ENCODE peak calls at places on chromosome 18, in nine cellular contexts. W is HepG2, J is neuronal stem cell, M is PC-3, I is IMR-90, T is SK-N-SH, U is fibroblast of lung, V is Karpas-422, G is mammary epithelial cell. R is an unnamed sample.

GRCh38 chr18:65852273-65852672 is 101.5 kb downstream of the CDH7 start:
- DNase-seq in W (no peak), J (no peak), M (no peak), I (no peak), T (no peak), U (no peak), V (no peak), G (no peak), R (no peak)

GRCh38 chr18:2627821-2628276 is 27.7 kb upstream of the SMCHD1 start:
- DNase-seq in W (peak; percentile 15), J (no peak), M (peak; percentile 53), I (peak; percentile 41), T (no peak), U (no peak), V (no peak), G (peak; percentile 79), R (no peak)

GRCh38 chr18:59729781-59730180 is 32.6 kb upstream of the CCBE1 start:
- DNase-seq in W (no peak), J (no peak), M (peak; percentile 98), I (no peak), T (no peak), U (no peak), V (no peak), G (peak; percentile 38), R (no peak)

GRCh38 chr18:34002130-34002529 is 222.6 kb downstream of the NOL4 start:
- DNase-seq in W (no peak), J (no peak), M (no peak), I (no peak), T (no peak), U (no peak), V (peak; percentile 46), G (no peak), R (no peak)

GRCh38 chr18:70322928-70323327 is 34.1 kb downstream of the SOCS6 start:
- DNase-seq in W (peak; percentile 54), J (no peak), M (peak; percentile 31), I (peak; percentile 65), T (no peak), U (peak; percentile 74), V (no peak), G (peak; percentile 26), R (peak; percentile 31)

GRCh38 chr18:60053747-60054304 is 154.0 kb downstream of the PMAIP1 start:
- DNase-seq in W (peak; percentile 60), J (no peak), M (peak; percentile 100), I (peak; percentile 98), T (no peak), U (peak; percentile 88), V (no peak), G (peak; percentile 100), R (peak; percentile 11)

GRCh38 chr18:44733069-44733753 is 52.5 kb downstream of the SETBP1 start:
- DNase-seq in W (no peak), J (no peak), M (peak; percentile 76), I (peak; percentile 86), T (no peak), U (peak; percentile 78), V (no peak), G (peak; percentile 93), R (no peak)

GRCh38 chr18:52715421-52715820 is 375.4 kb downstream of the DCC start:
- DNase-seq in W (no peak), J (no peak), M (no peak), I (no peak), T (no peak), U (no peak), V (no peak), G (no peak), R (no peak)

GRCh38 chr18:77096936-77097886 is 35.4 kb downstream of the MBP start:
- DNase-seq in W (no peak), J (no peak), M (no peak), I (no peak), T (no peak), U (no peak), V (no peak), G (no peak), R (no peak)

GRCh38 chr18:35407871-35408481 is 30.8 kb upstream of the ZNF396 start:
- DNase-seq in W (peak; percentile 69), J (peak; percentile 56), M (peak; percentile 64), I (peak; percentile 69), T (peak; percentile 62), U (peak; percentile 81), V (peak; percentile 94), G (peak; percentile 66), R (peak; percentile 80)

GRCh38 chr18:51711298-51711889 is 513.9 kb upstream of the MEX3C start:
- DNase-seq in W (no peak), J (no peak), M (no peak), I (no peak), T (no peak), U (no peak), V (no peak), G (no peak), R (no peak)

GRCh38 chr18:59874166-59874565 is 25.6 kb upstream of the PMAIP1 start:
- DNase-seq in W (peak; percentile 13), J (no peak), M (peak; percentile 74), I (peak; percentile 96), T (no peak), U (peak; percentile 92), V (no peak), G (peak; percentile 61), R (no peak)

GRCh38 chr18:79400591-79401381 is 5.1 kb downstream of the NFATC1 start:
- DNase-seq in W (no peak), J (no peak), M (no peak), I (no peak), T (no peak), U (no peak), V (peak; percentile 81), G (no peak), R (peak; percentile 42)

GRCh38 chr18:74040008-74040407 is 107.6 kb downstream of the FBXO15 start:
- DNase-seq in W (no peak), J (no peak), M (no peak), I (no peak), T (no peak), U (no peak), V (no peak), G (no peak), R (no peak)

GRCh38 chr18:36593001-36593400 is 235.8 kb downstream of the TPGS2 start:
- DNase-seq in W (no peak), J (no peak), M (no peak), I (peak; percentile 15), T (no peak), U (no peak), V (no peak), G (peak; percentile 78), R (no peak)

GRCh38 chr18:37537868-37538525 is 27.6 kb downstream of the CELF4 start:
- DNase-seq in W (peak; percentile 22), J (peak; percentile 68), M (peak; percentile 41), I (peak; percentile 44), T (peak; percentile 91), U (peak; percentile 47), V (peak; percentile 80), G (peak; percentile 37), R (peak; percentile 86)

GRCh38 chr18:35611518-35611917 is 30.0 kb downstream of the GALNT1 start:
- DNase-seq in W (no peak), J (no peak), M (no peak), I (no peak), T (peak; percentile 25), U (no peak), V (no peak), G (no peak), R (no peak)

GRCh38 chr18:11981383-11981632 is at the start of gene IMPA2:
- DNase-seq in W (no peak), J (no peak), M (no peak), I (no peak), T (no peak), U (no peak), V (no peak), G (no peak), R (no peak)
- H3K4me1 ChIP-seq in W (peaks cover 59% of the 10 kb centered on the region), J (peaks cover 5% of the 10 kb centered on the region), M (peaks cover 33% of the 10 kb centered on the region), I (peaks cover 7% of the 10 kb centered on the region), T (no peaks in the 10 kb centered on the region), U (no peaks in the 10 kb centered on the region), V (peaks cover 19% of the 10 kb centered on the region), G (peaks cover 11% of the 10 kb centered on the region), R (peaks cover 29% of the 10 kb centered on the region)

DNA sequence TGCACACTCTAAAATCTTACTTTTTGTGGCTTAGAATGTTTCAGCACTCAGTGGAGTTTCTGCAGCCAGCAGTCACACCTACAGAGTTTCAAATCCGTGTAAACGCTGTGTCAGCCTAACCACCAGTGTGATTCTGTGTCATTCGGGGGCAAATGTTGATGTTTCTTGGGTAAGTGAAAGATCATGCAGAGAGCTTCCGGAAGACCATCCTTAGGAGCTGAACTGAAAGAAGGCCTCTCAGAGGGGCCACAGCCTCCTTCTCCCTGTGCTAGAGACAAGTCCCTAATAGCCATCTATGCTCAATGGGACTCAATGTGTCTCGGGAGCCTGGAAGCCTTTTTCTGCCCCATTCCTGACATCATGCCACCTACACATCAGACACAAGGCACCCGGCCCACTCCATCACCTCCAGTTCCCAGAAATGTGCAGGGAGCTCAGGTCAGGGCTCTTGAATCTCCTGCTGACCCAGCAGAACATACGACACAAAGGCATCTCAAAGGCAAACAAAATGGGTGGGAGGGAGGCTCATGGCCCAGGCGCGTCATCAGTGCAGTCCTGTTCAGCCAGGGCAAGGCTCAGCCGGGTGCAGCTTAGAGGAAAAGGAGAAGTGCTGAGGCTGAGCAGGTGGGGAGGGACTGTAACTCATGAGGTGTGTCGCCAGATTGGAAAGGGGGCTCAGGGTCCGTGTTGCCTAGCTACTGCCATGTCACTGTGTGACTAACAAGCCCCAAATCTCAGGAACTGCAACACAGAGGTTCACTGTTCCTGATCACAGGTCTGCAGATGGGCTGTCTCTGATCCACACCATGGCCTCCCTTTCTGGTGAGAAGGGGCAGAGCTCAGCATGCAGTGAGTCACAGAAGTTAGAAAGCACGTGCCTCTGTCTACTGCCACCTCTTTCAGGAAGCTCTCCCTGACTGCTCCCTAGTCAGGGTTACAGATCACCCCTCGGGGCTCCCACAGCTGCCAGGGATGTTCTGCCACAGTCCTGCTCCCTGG is 82.0 kb downstream of the SMAD7 start:
- DNase-seq in W (peak; percentile 69), J (no peak), M (peak; percentile 10), I (peak; percentile 34), T (no peak), U (no peak), V (peak; percentile 69), G (peak; percentile 5), R (no peak)
- H2AFZ ChIP-seq in W (no peak overlapping the region), J (peak overlapping the region; percentile 84), M (no peak overlapping the region), I (peak overlapping the region; percentile 26), T (no peak overlapping the region), U (no peak overlapping the region), V (no peak overlapping the region), G (no peak overlapping the region), R (no peak overlapping the region)

GRCh38 chr18:55306338-55306737 is 281.7 kb downstream of the TCF4 start:
- DNase-seq in W (no peak), J (no peak), M (no peak), I (no peak), T (no peak), U (no peak), V (no peak), G (no peak), R (no peak)
- H3K4me1 ChIP-seq in W (no peaks in the 10 kb centered on the region), J (peaks cover 11% of the 10 kb centered on the region), M (no peaks in the 10 kb centered on the region), I (peaks cover 7% of the 10 kb centered on the region), T (peaks cover 17% of the 10 kb centered on the region), U (no peaks in the 10 kb centered on the region), V (peaks cover 43% of the 10 kb centered on the region), G (no peaks in the 10 kb centered on the region), R (peaks cover 16% of the 10 kb centered on the region)

DNA sequence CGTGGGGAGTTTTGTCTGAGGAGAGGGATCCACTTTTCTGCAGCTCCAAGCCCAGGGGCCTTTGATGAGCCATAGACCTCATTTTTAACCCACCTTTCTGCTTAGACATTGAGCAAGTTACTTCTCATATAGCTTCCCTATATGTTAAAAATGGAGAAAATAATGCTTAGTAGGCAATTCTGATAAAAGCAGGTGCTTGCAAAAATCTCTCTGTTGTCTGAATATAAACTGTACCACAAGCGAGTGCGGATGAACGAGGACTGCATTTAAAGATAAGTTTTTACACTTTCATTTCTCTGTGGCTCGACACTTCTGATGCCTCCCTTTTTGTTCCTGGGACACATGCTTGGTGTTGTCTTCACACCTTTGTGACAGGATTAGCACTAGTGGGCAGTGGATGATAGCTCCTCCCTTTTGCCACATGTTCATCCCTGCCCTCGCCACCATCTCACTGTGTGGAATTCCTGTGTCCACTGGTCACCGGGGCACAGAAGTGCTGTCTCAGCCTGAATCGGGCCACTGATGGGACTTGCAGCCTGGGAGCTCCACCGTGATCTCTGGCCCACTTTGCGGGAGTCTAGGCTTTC is 1.6 kb downstream of the TYMS start:
- DNase-seq in W (no peak), J (no peak), M (no peak), I (no peak), T (no peak), U (no peak), V (no peak), G (no peak), R (no peak)
- H2AFZ ChIP-seq in W (no peak overlapping the region), J (peak overlapping the region; percentile 94), M (peak overlapping the region; percentile 90), I (peak overlapping the region; percentile 99), T (peak overlapping the region; percentile 45), U (peak overlapping the region; percentile 91), V (no peak overlapping the region), G (no peak overlapping the region), R (no peak overlapping the region)